ENCODE peak calls at places on chromosomes 12 and 14, in six cellular contexts. B is ovary, Z is tibial nerve, J is IMR-90, O is mucosa of descending colon, T is A549. S is an unnamed sample.
A peak's percentile ranks its signal among the peaks of the same experiment; 100 is the strongest.

GRCh38 chr14:88380405-88380804 is 5.1 kb upstream of the SPATA7 start:
- DNase-seq in B (no peak), Z (no peak), J (peak; percentile 5), O (no peak), T (peak; percentile 18), S (no peak)

GRCh38 chr14:88856786-88857366 is 32.4 kb downstream of the TTC8 start:
- DNase-seq in B (no peak), Z (no peak), J (peak; percentile 72), O (no peak), T (no peak), S (no peak)

GRCh38 chr14:104657563-104658324 is 31.7 kb upstream of the INF2 start:
- DNase-seq in B (no peak), Z (no peak), J (no peak), O (no peak), T (no peak), S (no peak)

GRCh38 chr12:57539134-57539768 is 7.7 kb downstream of the DCTN2 start:
- DNase-seq in B (no peak), Z (no peak), J (no peak), O (no peak), T (no peak), S (no peak)

GRCh38 chr12:108759914-108760313 is 28.6 kb upstream of the CORO1C start:
- DNase-seq in B (no peak), Z (no peak), J (no peak), O (no peak), T (no peak), S (no peak)

GRCh38 chr14:24426912-24427536 is 2.4 kb downstream of the CBLN3 start:
- DNase-seq in B (peak; percentile 33), Z (no peak), J (no peak), O (peak; percentile 66), T (no peak), S (no peak)

GRCh38 chr14:71692496-71692895 is 239.7 kb upstream of the RGS6 start:
- DNase-seq in B (no peak), Z (no peak), J (peak; percentile 69), O (no peak), T (no peak), S (no peak)

GRCh38 chr12:41521872-41522379 is 333.8 kb downstream of the PDZRN4 start:
- DNase-seq in B (no peak), Z (no peak), J (peak; percentile 87), O (no peak), T (peak; percentile 9), S (no peak)

GRCh38 chr14:66610154-66610563 is 102.2 kb downstream of the GPHN start:
- DNase-seq in B (no peak), Z (no peak), J (peak; percentile 7), O (no peak), T (peak; percentile 20), S (no peak)

GRCh38 chr14:64918216-64918615 is 4.0 kb downstream of the CHURC1 start:
- DNase-seq in B (no peak), Z (no peak), J (no peak), O (no peak), T (no peak), S (no peak)

GRCh38 chr12:14314801-14315200 is 50.7 kb upstream of the ATF7IP start:
- DNase-seq in B (no peak), Z (peak; percentile 5), J (no peak), O (no peak), T (no peak), S (no peak)

GRCh38 chr14:47040490-47040889 is 388.9 kb upstream of the RPL10L start:
- DNase-seq in B (no peak), Z (no peak), J (no peak), O (no peak), T (peak; percentile 31), S (no peak)

GRCh38 chr12:3000548-3001275 is 41.5 kb downstream of the TEAD4 start:
- DNase-seq in B (no peak), Z (no peak), J (no peak), O (no peak), T (no peak), S (no peak)

GRCh38 chr12:3002636-3003035 is 43.4 kb downstream of the TEAD4 start:
- DNase-seq in B (no peak), Z (no peak), J (no peak), O (no peak), T (no peak), S (no peak)

GRCh38 chr12:3005736-3006135 is 46.5 kb downstream of the TEAD4 start:
- DNase-seq in B (no peak), Z (no peak), J (peak; percentile 35), O (no peak), T (no peak), S (no peak)

GRCh38 chr12:3004655-3005565 is 45.7 kb downstream of the TEAD4 start:
- DNase-seq in B (no peak), Z (no peak), J (no peak), O (no peak), T (no peak), S (no peak)

DNA sequence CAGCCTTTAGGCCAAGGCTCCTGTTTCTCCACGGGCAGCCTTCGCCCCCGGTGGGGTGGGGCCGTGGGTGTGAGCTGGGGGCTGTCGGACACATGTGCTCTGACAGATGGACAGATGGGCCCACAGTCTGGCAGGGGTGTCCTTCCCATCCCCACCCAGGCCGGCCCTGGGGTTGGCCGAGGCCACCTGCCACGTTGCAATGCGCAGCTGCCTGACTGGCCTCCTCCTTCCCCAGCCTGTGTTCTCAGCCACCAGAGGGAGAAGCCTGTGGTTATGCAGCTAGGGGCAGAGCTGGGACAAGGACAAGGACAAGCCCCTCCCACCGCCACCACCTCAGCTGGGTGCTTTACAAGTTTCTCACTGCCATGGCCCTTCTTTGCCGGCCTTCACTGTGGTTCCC is 44.4 kb downstream of the TEAD4 start:
- DNase-seq in B (no peak), Z (no peak), J (no peak), O (no peak), T (no peak), S (no peak)
- TF ChIP-seq CTCF in B (no peak), Z (no peak), J (no peak), O (no peak), T (no peak), S (no peak)

GRCh38 chr12:67155863-67156262 is 113.3 kb upstream of the CAND1 start:
- DNase-seq in B (no peak), Z (no peak), J (peak; percentile 37), O (no peak), T (peak; percentile 10), S (no peak)

GRCh38 chr12:67148265-67148664 is 120.9 kb upstream of the CAND1 start:
- DNase-seq in B (no peak), Z (no peak), J (no peak), O (no peak), T (no peak), S (no peak)

GRCh38 chr12:67147447-67147846 is 121.7 kb upstream of the CAND1 start:
- DNase-seq in B (no peak), Z (no peak), J (no peak), O (no peak), T (no peak), S (no peak)

GRCh38 chr12:67154876-67155275 is 114.3 kb upstream of the CAND1 start:
- DNase-seq in B (no peak), Z (no peak), J (no peak), O (no peak), T (no peak), S (no peak)

DNA sequence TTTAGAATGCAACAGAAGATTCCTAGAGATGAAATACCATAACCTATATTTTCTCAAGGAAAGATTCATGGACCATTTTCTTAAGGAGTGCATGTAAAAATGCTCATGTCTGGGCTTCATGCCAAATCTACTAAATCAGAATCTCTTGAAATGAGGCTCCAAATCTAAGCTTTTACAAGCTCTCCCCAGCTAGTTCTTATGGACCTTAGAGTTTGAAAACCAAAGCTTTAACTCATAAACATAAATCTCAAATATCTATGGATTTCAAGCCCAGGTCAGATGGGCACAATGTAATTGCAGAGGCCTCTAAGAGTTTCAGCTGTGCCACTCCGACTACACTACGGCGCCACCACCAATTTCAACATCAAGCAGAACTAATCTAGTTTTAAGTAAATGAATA is 117.3 kb upstream of the CAND1 start:
- DNase-seq in B (no peak), Z (no peak), J (no peak), O (no peak), T (no peak), S (no peak)
- TF ChIP-seq CTCF in B (no peak), Z (no peak), J (no peak), O (no peak), T (no peak), S (no peak)

DNA sequence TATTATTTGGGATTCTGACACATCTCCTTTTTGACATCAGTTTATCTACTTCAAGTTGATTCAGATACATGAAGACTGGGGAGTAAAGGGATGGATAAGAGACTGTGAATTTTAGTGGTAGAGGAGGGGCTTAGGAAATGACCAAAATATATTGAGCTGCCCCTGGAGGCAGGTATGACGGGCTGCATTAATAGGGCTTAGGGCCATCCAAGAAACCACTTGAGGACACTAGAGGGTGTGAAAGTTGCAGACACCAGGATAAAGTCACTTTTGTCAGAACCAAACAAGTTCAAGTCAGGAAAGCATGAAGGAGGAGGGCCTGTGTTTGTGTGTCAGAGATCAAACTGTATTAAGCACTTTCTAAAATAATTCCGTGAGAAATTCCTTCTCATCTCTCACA is 137.1 kb downstream of the SLC38A1 start:
- DNase-seq in B (no peak), Z (no peak), J (no peak), O (no peak), T (peak; percentile 50), S (no peak)
- TF ChIP-seq CTCF in B (no peak), Z (no peak), J (peak; percentile 9), O (no peak), T (peak; percentile 25), S (no peak)

DNA sequence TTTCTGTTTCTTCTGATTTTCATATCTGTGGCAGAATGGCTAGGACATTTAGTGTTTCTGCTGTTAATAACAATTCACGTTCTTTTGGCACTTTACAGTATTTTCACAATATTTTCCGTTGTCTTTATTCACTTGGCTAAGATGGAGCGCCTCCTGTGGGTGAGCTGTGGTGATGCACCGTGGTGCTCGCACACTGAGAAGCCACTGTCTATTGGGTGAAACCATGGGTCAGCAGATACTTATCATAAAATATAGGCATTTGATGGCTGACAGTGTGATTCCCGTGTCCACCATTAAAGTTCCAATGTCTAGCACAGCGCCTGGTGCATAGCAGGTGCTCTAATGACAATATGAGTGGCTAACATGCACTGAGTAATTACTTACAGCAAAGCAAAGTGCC is 141.8 kb downstream of the VRK1 start:
- DNase-seq in B (no peak), Z (no peak), J (no peak), O (no peak), T (no peak), S (no peak)
- TF ChIP-seq CTCF in B (no peak), Z (no peak), J (no peak), O (no peak), T (no peak), S (peak; percentile 60)

GRCh38 chr12:38099686-38100085 is 216.9 kb upstream of the ALG10B start:
- DNase-seq in B (no peak), Z (no peak), J (no peak), O (no peak), T (no peak), S (no peak)

GRCh38 chr12:38102197-38102596 is 214.4 kb upstream of the ALG10B start:
- DNase-seq in B (no peak), Z (no peak), J (no peak), O (no peak), T (peak; percentile 45), S (no peak)

DNA sequence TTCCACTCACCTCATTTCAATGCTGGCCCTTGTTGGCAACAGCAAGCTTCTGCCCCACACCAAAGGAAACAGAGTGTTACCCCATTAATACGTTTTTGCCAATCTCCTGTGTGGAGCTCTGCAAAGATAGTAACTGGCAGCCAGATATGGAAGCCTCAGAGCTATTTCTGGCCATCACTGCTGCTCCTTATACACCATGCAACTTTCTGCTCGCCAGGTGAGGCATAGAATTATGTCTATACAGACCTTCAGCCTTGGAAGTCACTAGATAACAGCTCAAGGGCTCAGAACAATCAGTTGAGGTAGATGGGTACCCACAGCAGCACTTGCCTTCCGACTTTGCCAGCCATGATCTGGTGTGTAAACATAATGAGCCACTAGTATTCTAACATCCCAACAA is 214.8 kb upstream of the ALG10B start:
- DNase-seq in B (no peak), Z (no peak), J (no peak), O (no peak), T (no peak), S (no peak)
- TF ChIP-seq CTCF in B (no peak), Z (no peak), J (no peak), O (no peak), T (no peak), S (no peak)